ENCODE peak calls at places on chromosomes 7 and 10, in six cellular contexts. G is H1, U is neural progenitor cell, R is GM23338, I is fibroblast of lung, C is astrocyte. X is an unnamed sample.

GRCh38 chr7:73539709-73540108 is 17.6 kb upstream of the BAZ1B start:
- DNase-seq in G (no peak), C (no peak), I (no peak), R (no peak), U (no peak), X (no peak)

GRCh38 chr7:137245186-137245585 is 98.3 kb downstream of the PTN start:
- DNase-seq in U (no peak), I (no peak), R (no peak), G (no peak), C (no peak), X (no peak)

GRCh38 chr7:116273283-116273917 is 63.1 kb downstream of the TES start:
- DNase-seq in C (no peak), G (no peak), I (no peak), R (no peak), U (no peak), X (no peak)

GRCh38 chr7:134444198-134444960 is 14.5 kb downstream of the AKR1B1 start:
- DNase-seq in U (no peak), G (no peak), R (no peak), I (no peak), C (no peak), X (no peak)

GRCh38 chr7:29886827-29887226 is 80.5 kb downstream of the WIPF3 start:
- DNase-seq in C (no peak), U (no peak), I (no peak), G (no peak), R (no peak), X (no peak)

GRCh38 chr10:119161680-119162079 is 3.8 kb downstream of the SFXN4 start:
- DNase-seq in U (no peak), G (no peak), C (peak), R (no peak), I (peak), X (peak)

GRCh38 chr7:139902436-139903102 is 73.5 kb downstream of the TBXAS1 start:
- DNase-seq in G (no peak), U (no peak), I (peak), C (no peak), R (no peak), X (no peak)

GRCh38 chr10:6838118-6838517 is 258.0 kb upstream of the PRKCQ start:
- DNase-seq in I (no peak), G (no peak), R (peak), U (no peak), C (no peak), X (no peak)

GRCh38 chr7:79452032-79452494 is 1.4 kb downstream of the MAGI2 start:
- DNase-seq in C (peak), I (peak), R (peak), G (peak), U (peak), X (peak)

GRCh38 chr10:130784326-130784725 is 527.2 kb downstream of the TCERG1L start:
- DNase-seq in C (no peak), U (no peak), R (no peak), G (no peak), I (no peak), X (no peak)

GRCh38 chr7:137942459-137943115 is 59.3 kb downstream of the CREB3L2 start:
- DNase-seq in G (no peak), C (no peak), I (peak), R (no peak), U (no peak), X (no peak)

GRCh38 chr10:96573036-96573435 is 13.8 kb downstream of the TM9SF3 start:
- DNase-seq in I (no peak), C (no peak), G (no peak), U (no peak), R (no peak), X (no peak)

GRCh38 chr10:51156913-51157312 is 82.6 kb downstream of the PRKG1 start:
- DNase-seq in C (peak), G (no peak), R (no peak), I (peak), U (no peak), X (peak)

GRCh38 chr7:83947260-83947659 is 247.3 kb downstream of the SEMA3A start:
- DNase-seq in R (peak), C (no peak), I (no peak), G (peak), U (peak), X (peak)

GRCh38 chr10:4475796-4476195 is 350.2 kb upstream of the AKR1E2 start:
- DNase-seq in I (no peak), R (no peak), C (no peak), U (no peak), G (no peak), X (no peak)

GRCh38 chr10:47425813-47426419 is 41.8 kb upstream of the ZNF488 start:
- DNase-seq in U (no peak), G (no peak), C (no peak), R (no peak), I (no peak), X (no peak)

GRCh38 chr7:129805086-129805719 is 147.6 kb downstream of the UBE2H start:
- DNase-seq in I (no peak), G (no peak), U (no peak), R (no peak), C (no peak), X (no peak)

GRCh38 chr10:113026679-113027078 is 76.6 kb downstream of the TCF7L2 start:
- DNase-seq in C (peak), G (no peak), U (no peak), I (peak), R (no peak), X (peak)

GRCh38 chr10:87608756-87609155 is 50.9 kb upstream of the PAPSS2 start:
- DNase-seq in G (no peak), U (no peak), R (peak), I (no peak), C (no peak), X (no peak)

GRCh38 chr7:64882341-64883112 is 20.5 kb upstream of the ZNF273 start:
- DNase-seq in C (peak), R (peak), G (peak), U (no peak), I (peak), X (peak)
- TF ChIP-seq EZH2 in C (no peak), R (peak), G (no peak), U (no peak), I (no peak), X (no peak)

DNA sequence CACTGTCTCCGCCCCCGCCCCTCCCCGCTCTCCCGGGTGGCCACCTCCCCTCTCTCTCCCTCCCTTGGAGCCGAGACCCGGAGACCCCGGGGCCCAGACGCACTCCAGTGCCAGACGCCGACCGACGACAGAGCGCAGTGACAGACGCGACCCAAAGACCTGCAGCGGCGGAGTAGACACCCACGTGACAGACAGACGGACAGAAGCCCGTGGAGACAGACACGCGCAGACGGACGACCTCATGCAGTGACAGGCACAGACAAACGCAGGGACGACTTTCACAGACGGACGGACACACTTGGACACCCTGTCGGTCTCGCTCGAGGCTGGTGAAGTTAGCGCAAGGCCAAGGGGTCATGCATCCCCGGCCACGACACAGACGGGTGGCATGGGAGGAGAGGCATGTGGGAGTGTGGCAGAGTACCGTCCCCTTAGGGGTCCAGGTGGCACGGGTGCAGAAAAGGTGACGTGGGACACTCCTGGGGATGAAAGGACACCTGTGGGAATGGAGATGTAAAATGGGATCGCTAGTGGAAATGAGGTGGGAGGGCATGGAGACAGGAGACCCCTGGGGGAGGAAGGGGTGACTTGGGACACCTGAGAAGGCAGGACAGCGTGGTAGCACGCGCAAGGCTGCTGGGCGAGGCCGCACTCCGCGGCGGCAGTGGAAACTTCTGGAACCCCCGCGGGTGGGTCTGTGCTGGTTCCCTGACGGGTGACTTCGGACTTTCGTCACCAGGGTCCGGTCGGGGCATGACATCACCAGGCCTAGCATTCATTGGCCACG is 461 bp upstream of the ACHE start:
- DNase-seq in G (no peak), R (peak), U (peak), I (no peak), C (no peak), X (no peak)
- H3K4me3 ChIP-seq in G (peak), R (peak), U (peak), I (no peak), C (peak), X (no peak)

GRCh38 chr10:103736044-103736443 is 119.3 kb downstream of the SH3PXD2A start:
- DNase-seq in G (no peak), U (no peak), R (no peak), I (no peak), C (no peak), X (no peak)

GRCh38 chr10:103737735-103738367 is 117.5 kb downstream of the SH3PXD2A start:
- DNase-seq in G (no peak), R (no peak), U (no peak), C (no peak), I (no peak), X (no peak)

GRCh38 chr10:103736763-103737162 is 118.6 kb downstream of the SH3PXD2A start:
- DNase-seq in I (no peak), C (no peak), R (peak), U (peak), G (peak), X (no peak)

GRCh38 chr10:103740683-103741082 is 114.7 kb downstream of the SH3PXD2A start:
- DNase-seq in R (no peak), U (no peak), I (no peak), C (no peak), G (no peak), X (no peak)

DNA sequence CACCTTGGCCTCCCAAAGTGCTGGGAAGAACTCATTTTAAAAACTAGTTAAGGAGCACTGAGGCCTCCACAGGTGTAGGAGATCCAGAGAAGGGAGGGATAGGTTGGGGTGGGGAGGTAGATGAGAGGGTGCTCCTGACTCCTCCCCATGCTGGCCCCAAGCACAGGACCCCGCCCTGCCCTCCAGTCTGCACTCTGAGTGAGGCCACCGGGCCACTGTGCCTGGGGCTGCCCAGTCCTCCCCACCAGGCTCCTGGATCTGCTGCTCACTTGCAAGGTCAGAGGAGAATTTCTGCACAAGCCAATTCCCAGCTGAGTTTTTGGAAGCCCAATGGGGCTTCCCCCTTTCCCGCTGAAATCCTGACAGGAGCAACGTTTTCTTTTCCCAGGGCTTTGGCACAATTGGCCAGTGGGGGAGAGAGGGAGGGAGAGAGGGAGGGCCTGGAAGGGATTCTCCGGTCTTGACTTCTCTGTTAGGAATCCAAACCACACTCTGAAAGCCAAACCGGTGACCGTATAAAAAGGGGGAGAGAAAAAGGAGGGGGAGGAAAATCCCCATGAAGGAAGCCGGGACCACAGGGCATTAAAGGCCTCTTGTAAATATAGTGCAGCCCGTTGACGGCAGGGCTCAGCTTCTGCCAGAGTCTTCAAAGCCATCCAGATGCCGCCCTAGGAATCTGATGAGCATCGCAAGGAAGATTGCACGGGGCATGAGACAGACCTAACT is 116.2 kb downstream of the SH3PXD2A start:
- DNase-seq in U (peak), G (no peak), C (peak), I (peak), R (peak), X (peak)
- H2AFZ ChIP-seq in U (peak), G (peak), C (no peak), I (no peak), R (no peak), X (peak)

DNA sequence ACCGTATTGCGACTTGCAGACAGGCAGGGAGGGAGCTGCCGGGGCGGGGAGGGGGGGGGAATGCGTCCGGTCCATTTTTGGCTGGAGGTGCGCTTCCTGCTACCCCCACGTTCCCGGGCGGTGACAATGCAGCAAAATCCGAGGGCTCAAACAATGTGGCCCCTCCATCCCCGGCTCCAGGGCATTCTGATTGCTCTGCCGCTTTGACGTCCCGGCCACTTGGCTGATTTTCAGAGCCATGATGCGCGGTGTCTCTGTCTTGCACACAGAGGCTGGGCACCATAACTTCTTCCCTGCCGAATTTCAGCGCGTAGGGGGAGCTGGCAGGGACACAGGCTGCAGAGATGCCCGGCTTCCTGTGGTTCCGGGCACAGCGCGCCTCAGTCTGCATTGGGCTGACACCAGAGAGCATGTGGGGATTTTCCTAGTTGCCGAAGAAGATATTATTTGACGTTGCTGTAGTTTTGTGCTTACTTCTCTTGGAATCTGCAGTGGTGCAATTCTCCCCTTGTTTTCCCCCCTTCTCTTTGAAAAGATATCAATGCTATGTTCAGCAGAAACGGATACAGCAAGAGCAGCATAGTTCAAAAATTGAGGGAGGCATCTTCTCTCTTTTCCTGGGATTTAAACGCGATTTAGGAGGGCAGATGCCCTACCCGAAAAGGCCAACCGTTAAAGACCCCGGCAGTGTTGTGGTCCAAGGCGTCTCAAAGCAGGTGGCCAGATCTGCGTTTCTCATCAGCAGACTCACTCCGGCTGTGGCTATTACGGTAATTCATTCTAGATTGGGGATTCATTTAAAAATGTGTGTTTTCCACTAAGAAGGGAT is 1.4 kb downstream of the HECW1 start:
- DNase-seq in G (no peak), U (peak), C (no peak), R (no peak), I (peak), X (peak)
- TF ChIP-seq EZH2 in G (no peak), U (peak), C (peak), R (no peak), I (peak), X (peak)

GRCh38 chr10:3193751-3194150 is 21.2 kb upstream of the PITRM1 start:
- DNase-seq in I (no peak), U (no peak), C (no peak), G (no peak), R (no peak), X (no peak)

GRCh38 chr10:3194871-3195270 is 22.3 kb upstream of the PITRM1 start:
- DNase-seq in C (no peak), U (no peak), G (no peak), R (no peak), I (no peak), X (no peak)

GRCh38 chr10:3190817-3191216 is 18.2 kb upstream of the PITRM1 start:
- DNase-seq in U (no peak), G (no peak), C (no peak), I (no peak), R (no peak), X (no peak)

GRCh38 chr10:3195286-3195685 is 22.7 kb upstream of the PITRM1 start:
- DNase-seq in U (no peak), G (no peak), C (no peak), I (no peak), R (no peak), X (no peak)

GRCh38 chr10:3192856-3193635 is 20.5 kb upstream of the PITRM1 start:
- DNase-seq in R (peak), C (peak), U (peak), G (no peak), I (peak), X (peak)
- H3K4me3 ChIP-seq in R (no peak), C (no peak), U (no peak), G (no peak), I (peak), X (peak)

GRCh38 chr7:44286182-44286617 is 39.2 kb downstream of the CAMK2B start:
- DNase-seq in U (no peak), R (peak), C (no peak), G (no peak), I (no peak), X (no peak)
- H2AFZ ChIP-seq in U (no peak), R (no peak), C (no peak), G (no peak), I (no peak), X (no peak)

DNA sequence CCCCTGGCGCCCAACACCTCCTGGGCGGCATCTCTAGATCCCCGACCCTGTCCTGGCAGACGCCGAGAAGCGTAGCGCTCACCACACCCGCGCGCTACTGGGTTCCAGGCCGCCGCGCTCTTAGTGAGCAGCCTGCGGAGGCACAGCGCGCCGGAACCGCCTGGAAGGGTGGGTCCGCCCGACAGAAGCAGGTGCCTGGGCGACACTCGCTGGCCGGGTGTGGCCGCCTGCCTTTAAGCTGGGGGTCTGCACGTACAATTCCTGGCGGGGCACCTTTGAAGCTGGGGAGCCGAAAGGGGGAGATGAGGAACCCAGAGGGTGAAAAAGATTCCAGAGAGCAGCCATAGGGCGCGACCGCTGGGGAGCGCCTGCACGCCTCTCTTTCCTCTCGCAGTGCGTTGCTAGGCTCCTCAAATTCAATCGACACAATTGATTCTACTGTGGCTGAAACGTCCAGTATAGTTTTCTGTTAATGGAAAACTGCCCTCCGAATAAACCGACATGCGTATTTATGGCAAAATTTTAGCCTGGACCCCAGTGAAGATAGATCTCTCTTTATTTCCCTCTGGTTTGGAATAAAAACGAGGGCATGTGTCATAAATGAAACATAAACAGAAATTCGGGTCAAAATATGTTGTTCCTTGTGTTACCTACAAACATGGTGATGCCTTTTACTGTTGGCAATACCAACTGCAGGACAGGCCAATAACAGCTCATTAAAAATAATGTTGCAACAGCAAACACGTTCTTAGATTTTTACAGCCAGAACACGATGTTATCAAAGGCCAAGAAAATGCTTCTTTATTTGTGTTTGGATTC is 4.6 kb downstream of the HMX3 start:
- DNase-seq in C (no peak), U (peak), I (no peak), G (no peak), R (peak), X (no peak)
- TF ChIP-seq EZH2 in C (peak), U (peak), I (peak), G (peak), R (peak), X (peak)

DNA sequence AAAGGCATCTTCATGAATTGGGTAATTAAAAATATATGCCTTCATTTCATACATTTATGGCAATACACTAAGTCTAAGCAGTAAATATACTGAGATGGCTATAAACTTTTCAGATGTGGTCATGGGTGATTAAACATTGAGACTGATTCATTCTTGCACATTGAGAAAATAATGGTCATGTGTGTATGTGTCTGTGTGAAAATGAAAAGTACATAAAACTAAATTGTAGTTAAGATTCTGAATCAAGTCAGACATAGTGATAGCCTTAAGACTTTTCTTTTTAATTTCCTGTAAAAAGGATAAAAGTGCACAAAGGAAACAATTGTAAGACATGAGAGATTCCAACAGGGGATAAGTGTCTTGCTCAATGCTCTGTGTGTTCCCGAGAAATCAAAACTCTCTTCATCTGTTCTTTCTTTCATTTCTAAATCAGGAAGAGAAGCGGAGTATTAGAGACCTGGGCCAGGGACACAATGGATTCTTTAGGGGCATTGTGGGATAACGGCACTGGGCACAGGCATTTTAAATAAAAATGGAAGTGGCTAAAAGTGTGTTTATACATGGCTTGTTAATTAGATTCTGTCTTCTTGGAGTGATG is 69.8 kb upstream of the AGR3 start:
- DNase-seq in U (no peak), G (no peak), C (no peak), R (no peak), I (no peak), X (peak)
- H3K4me3 ChIP-seq in U (no peak), G (no peak), C (no peak), R (no peak), I (no peak), X (peak)

GRCh38 chr7:586494-586893 is 66.8 kb upstream of the PDGFA start:
- DNase-seq in C (no peak), G (no peak), U (no peak), I (no peak), R (no peak), X (no peak)
- H2AFZ ChIP-seq in C (no peak), G (no peak), U (no peak), I (no peak), R (no peak), X (no peak)

GRCh38 chr7:27188666-27189559 is 3.9 kb upstream of the HOXA11 start:
- DNase-seq in G (no peak), U (no peak), R (peak), C (no peak), I (no peak), X (no peak)
- TF ChIP-seq EZH2 in G (peak), U (peak), R (peak), C (peak), I (no peak), X (no peak)